ENCODE peak calls at places on chromosomes 3 and 15, in nine cellular contexts. H is NCI-H1417; G is choroid plexus epithelial cell; N is T-helper 2 cell; T is GM20000; S is activated CD4-positive, alpha-beta T cell treated with anti-CD3 and anti-CD28 coated beads, Interleukin-2, amount 50 U/mL, for 1 hour; J is KBM-7; L is stimulated activated effector memory CD8-positive, alpha-beta T cell treated with anti-CD3 and anti-CD28 coated beads, Interleukin-12 subunit alpha, Interleukin-12 subunit beta, amount 100 ng/mL, for 72 hours; F is gastrocnemius medialis. I is an unnamed sample.

GRCh38 chr3:12981631-12982265 is 91.5 kb downstream of the IQSEC1 start:
- DNase-seq in T (no peak), S (no peak), N (no peak), G (no peak), J (no peak), F (no peak), L (no peak), H (no peak), I (no peak)

GRCh38 chr15:73386238-73386637 is 17.5 kb upstream of the HCN4 start:
- DNase-seq in T (no peak), F (no peak), J (no peak), L (no peak), N (no peak), G (no peak), S (no peak), H (no peak), I (no peak)

GRCh38 chr3:13217736-13218540 is 144.7 kb upstream of the IQSEC1 start:
- DNase-seq in J (no peak), L (no peak), N (no peak), F (no peak), S (no peak), H (no peak), T (no peak), G (peak), I (no peak)

GRCh38 chr3:137709011-137709601 is 55.0 kb upstream of the SOX14 start:
- DNase-seq in J (peak), T (peak), S (no peak), F (no peak), H (peak), L (no peak), N (no peak), G (no peak), I (no peak)

GRCh38 chr3:102531686-102532085 is 96.9 kb downstream of the ZPLD1 start:
- DNase-seq in T (no peak), F (no peak), N (no peak), L (no peak), J (no peak), S (no peak), G (no peak), H (no peak), I (no peak)

GRCh38 chr3:134407247-134407640 is 33.0 kb upstream of the AMOTL2 start:
- DNase-seq in G (no peak), L (no peak), T (no peak), S (no peak), J (no peak), H (no peak), N (no peak), F (no peak), I (no peak)

GRCh38 chr3:191070201-191070600 is 128.8 kb upstream of the OSTN start:
- DNase-seq in G (peak), F (no peak), J (no peak), S (no peak), L (no peak), T (no peak), N (no peak), H (no peak), I (no peak)

GRCh38 chr15:40489274-40490175 is 18.7 kb downstream of the CHST14 start:
- DNase-seq in F (no peak), S (no peak), N (no peak), T (no peak), J (no peak), G (no peak), L (no peak), H (no peak), I (no peak)

GRCh38 chr15:45704329-45705249 is 69.8 kb downstream of the SQOR start:
- DNase-seq in J (no peak), H (no peak), L (no peak), F (no peak), T (peak), S (peak), N (peak), G (peak), I (no peak)

GRCh38 chr15:64521726-64522164 is 61.4 kb downstream of the ZNF609 start:
- DNase-seq in J (peak), G (peak), F (no peak), L (no peak), S (no peak), T (no peak), N (no peak), H (peak), I (no peak)

GRCh38 chr15:60038111-60038521 is 34.0 kb downstream of the FOXB1 start:
- DNase-seq in H (peak), F (no peak), G (no peak), T (no peak), S (no peak), J (no peak), L (no peak), N (no peak), I (no peak)

GRCh38 chr3:14424711-14425573 is 22.5 kb downstream of the SLC6A6 start:
- DNase-seq in J (peak), H (peak), T (no peak), L (peak), F (peak), G (no peak), S (peak), N (no peak), I (peak)

GRCh38 chr15:52228928-52229327 is 37.7 kb upstream of the GNB5 start:
- DNase-seq in L (no peak), J (no peak), H (no peak), G (no peak), N (no peak), T (peak), S (no peak), F (no peak), I (no peak)

GRCh38 chr15:44882499-44882968 is 74.0 kb upstream of the TERB2 start:
- DNase-seq in F (no peak), L (peak), T (peak), N (peak), H (no peak), S (no peak), J (no peak), G (no peak), I (no peak)

GRCh38 chr3:63232764-63233396 is 45.2 kb upstream of the SYNPR start:
- DNase-seq in T (no peak), N (no peak), H (peak), G (peak), J (no peak), L (no peak), F (no peak), S (no peak), I (no peak)

GRCh38 chr15:93987068-93987467 is 244.3 kb upstream of the MCTP2 start:
- DNase-seq in F (no peak), L (peak), T (no peak), G (no peak), J (no peak), N (peak), S (no peak), H (no peak), I (peak)

GRCh38 chr3:13537926-13538325 is 11.0 kb upstream of the FBLN2 start:
- DNase-seq in F (no peak), S (no peak), L (no peak), J (no peak), H (no peak), T (no peak), N (no peak), G (peak), I (no peak)

GRCh38 chr3:1469687-1470086 is 376.9 kb downstream of the CNTN6 start:
- DNase-seq in J (no peak), S (no peak), G (no peak), L (no peak), T (no peak), N (no peak), H (no peak), F (no peak), I (no peak)

GRCh38 chr3:55686720-55687254 is 199.7 kb upstream of the WNT5A start:
- DNase-seq in F (peak), J (no peak), L (no peak), S (no peak), T (no peak), G (peak), N (no peak), H (no peak), I (no peak)

GRCh38 chr15:53910236-53910849 is 67.9 kb upstream of the UNC13C start:
- DNase-seq in H (no peak), F (no peak), G (no peak), L (no peak), J (no peak), S (no peak), N (no peak), T (no peak), I (no peak)

GRCh38 chr3:64242435-64242834 is 17.2 kb upstream of the PRICKLE2 start:
- DNase-seq in F (no peak), T (no peak), G (no peak), H (peak), N (no peak), J (no peak), L (no peak), S (no peak), I (no peak)

GRCh38 chr3:67819447-67819846 is 165.0 kb upstream of the SUCLG2 start:
- DNase-seq in N (no peak), S (no peak), H (peak), T (no peak), L (no peak), G (peak), F (no peak), J (peak), I (no peak)

GRCh38 chr3:46705022-46705530 is 3.9 kb downstream of the TMIE start:
- DNase-seq in G (peak), L (peak), S (peak), T (peak), N (peak), F (peak), J (peak), H (peak), I (peak)

GRCh38 chr3:102336130-102336529 is 98.7 kb upstream of the ZPLD1 start:
- DNase-seq in S (no peak), J (no peak), G (no peak), L (no peak), N (no peak), F (no peak), H (no peak), T (no peak), I (no peak)

GRCh38 chr3:101068876-101069606 is 75.8 kb upstream of the ABI3BP start:
- DNase-seq in F (no peak), J (no peak), G (peak), N (no peak), L (no peak), H (no peak), T (no peak), S (no peak), I (no peak)

GRCh38 chr15:56058986-56059385 is 65.6 kb upstream of the NEDD4 start:
- DNase-seq in J (peak), F (peak), L (no peak), H (no peak), N (no peak), S (no peak), G (peak), T (no peak), I (no peak)

GRCh38 chr3:67064105-67064504 is 66.0 kb downstream of the KBTBD8 start:
- DNase-seq in F (no peak), L (no peak), T (no peak), G (no peak), S (no peak), N (no peak), J (no peak), H (no peak), I (no peak)

I was measured in central memory CD4-positive, alpha-beta T cell.